ENCODE peak calls at places on chromosomes 16 and 17, in four cellular contexts. One of them, this sample, is unnamed.

GRCh38 chr16:53504161-53504663 is 1.2 kb upstream of the AKTIP start:
- DNase-seq in glutamatergic neuron: peak
- DNase-seq in epithelial cell of esophagus: no peak
- DNase-seq in fibroblast of lung: peak
- DNase-seq in this sample: peak

GRCh38 chr17:3891626-3892094 is 1.2 kb downstream of the CAMKK1 start:
- DNase-seq in glutamatergic neuron: no peak
- DNase-seq in epithelial cell of esophagus: no peak
- DNase-seq in fibroblast of lung: no peak
- DNase-seq in this sample: no peak

GRCh38 chr17:41652461-41652960 is 28.1 kb upstream of the KRT17 start:
- DNase-seq in glutamatergic neuron: no peak
- DNase-seq in epithelial cell of esophagus: no peak
- DNase-seq in fibroblast of lung: no peak
- DNase-seq in this sample: no peak

GRCh38 chr17:55089955-55090573 is 121.5 kb downstream of the STXBP4 start:
- DNase-seq in glutamatergic neuron: no peak
- DNase-seq in epithelial cell of esophagus: peak
- DNase-seq in fibroblast of lung: peak
- DNase-seq in this sample: no peak

GRCh38 chr16:19119564-19119963 is 5.8 kb downstream of the ITPRIPL2 start:
- DNase-seq in glutamatergic neuron: no peak
- DNase-seq in epithelial cell of esophagus: peak
- DNase-seq in fibroblast of lung: peak
- DNase-seq in this sample: no peak

GRCh38 chr17:2405247-2405926 is 4.5 kb upstream of the MNT start:
- DNase-seq in glutamatergic neuron: no peak
- DNase-seq in epithelial cell of esophagus: peak
- DNase-seq in fibroblast of lung: peak
- DNase-seq in this sample: no peak

GRCh38 chr17:61325382-61326073 is 74.1 kb upstream of the TBX2 start:
- DNase-seq in glutamatergic neuron: peak
- DNase-seq in epithelial cell of esophagus: no peak
- DNase-seq in fibroblast of lung: no peak
- DNase-seq in this sample: no peak

GRCh38 chr16:51683882-51684281 is 532.8 kb upstream of the SALL1 start:
- DNase-seq in glutamatergic neuron: no peak
- DNase-seq in epithelial cell of esophagus: no peak
- DNase-seq in fibroblast of lung: no peak
- DNase-seq in this sample: no peak

GRCh38 chr17:58174871-58175270 is 8.1 kb downstream of the OR4D2 start:
- DNase-seq in glutamatergic neuron: no peak
- DNase-seq in epithelial cell of esophagus: no peak
- DNase-seq in fibroblast of lung: no peak
- DNase-seq in this sample: no peak

GRCh38 chr17:37516131-37516561 is 26.5 kb downstream of the DUSP14 start:
- DNase-seq in glutamatergic neuron: no peak
- DNase-seq in epithelial cell of esophagus: peak
- DNase-seq in fibroblast of lung: no peak
- DNase-seq in this sample: no peak

GRCh38 chr16:70665113-70665694 is 18.8 kb downstream of the IL34 start:
- DNase-seq in glutamatergic neuron: no peak
- DNase-seq in epithelial cell of esophagus: no peak
- DNase-seq in fibroblast of lung: no peak
- DNase-seq in this sample: no peak

GRCh38 chr16:68920349-68920748 is 77.0 kb downstream of the TANGO6 start:
- DNase-seq in glutamatergic neuron: no peak
- DNase-seq in epithelial cell of esophagus: peak
- DNase-seq in fibroblast of lung: no peak
- DNase-seq in this sample: no peak

GRCh38 chr17:3009411-3009920 is 53.9 kb downstream of the OR1D5 start:
- DNase-seq in glutamatergic neuron: no peak
- DNase-seq in epithelial cell of esophagus: no peak
- DNase-seq in fibroblast of lung: no peak
- DNase-seq in this sample: no peak

GRCh38 chr17:1452836-1453235 is 3.2 kb downstream of the CRK start:
- DNase-seq in glutamatergic neuron: no peak
- DNase-seq in epithelial cell of esophagus: no peak
- DNase-seq in fibroblast of lung: no peak
- DNase-seq in this sample: no peak

GRCh38 chr16:74257061-74257460 is 39.6 kb upstream of the PSMD7 start:
- DNase-seq in glutamatergic neuron: no peak
- DNase-seq in epithelial cell of esophagus: no peak
- DNase-seq in fibroblast of lung: no peak
- DNase-seq in this sample: no peak

GRCh38 chr16:57480127-57480753 is 6.1 kb downstream of the DOK4 start:
- DNase-seq in glutamatergic neuron: no peak
- DNase-seq in epithelial cell of esophagus: no peak
- DNase-seq in fibroblast of lung: peak
- DNase-seq in this sample: no peak

GRCh38 chr17:39653662-39654331 is 11.4 kb upstream of the TCAP start:
- DNase-seq in glutamatergic neuron: peak
- DNase-seq in epithelial cell of esophagus: peak
- DNase-seq in fibroblast of lung: peak
- DNase-seq in this sample: peak

GRCh38 chr17:63491976-63492575 is 15.2 kb downstream of the ACE start:
- DNase-seq in glutamatergic neuron: no peak
- DNase-seq in epithelial cell of esophagus: no peak
- DNase-seq in fibroblast of lung: no peak
- DNase-seq in this sample: no peak

GRCh38 chr16:14303654-14304394 is 232.7 kb downstream of the MRTFB start:
- DNase-seq in glutamatergic neuron: no peak
- DNase-seq in epithelial cell of esophagus: no peak
- DNase-seq in fibroblast of lung: no peak
- DNase-seq in this sample: no peak

GRCh38 chr17:39822051-39822450 is 42.1 kb downstream of the IKZF3 start:
- DNase-seq in glutamatergic neuron: no peak
- DNase-seq in epithelial cell of esophagus: no peak
- DNase-seq in fibroblast of lung: no peak
- DNase-seq in this sample: no peak

GRCh38 chr16:314351-314750 is 31.4 kb downstream of the PDIA2 start:
- DNase-seq in glutamatergic neuron: no peak
- DNase-seq in epithelial cell of esophagus: no peak
- DNase-seq in fibroblast of lung: no peak
- DNase-seq in this sample: no peak

GRCh38 chr17:302300-302698 is 50.3 kb downstream of the RPH3AL start:
- DNase-seq in glutamatergic neuron: no peak
- DNase-seq in epithelial cell of esophagus: no peak
- DNase-seq in fibroblast of lung: no peak
- DNase-seq in this sample: no peak

GRCh38 chr16:81601008-81601428 is 156.4 kb downstream of the CMIP start:
- DNase-seq in glutamatergic neuron: no peak
- DNase-seq in epithelial cell of esophagus: peak
- DNase-seq in fibroblast of lung: peak
- DNase-seq in this sample: no peak

GRCh38 chr17:74512041-74512440 is 19.2 kb downstream of the CD300LB start:
- DNase-seq in glutamatergic neuron: no peak
- DNase-seq in epithelial cell of esophagus: no peak
- DNase-seq in fibroblast of lung: peak
- DNase-seq in this sample: no peak

GRCh38 chr17:43094129-43094834 is 30.9 kb downstream of the BRCA1 start:
- DNase-seq in glutamatergic neuron: no peak
- DNase-seq in epithelial cell of esophagus: no peak
- DNase-seq in fibroblast of lung: peak
- DNase-seq in this sample: no peak

GRCh38 chr16:72189865-72190371 is 18.0 kb upstream of the PMFBP1 start:
- DNase-seq in glutamatergic neuron: no peak
- DNase-seq in epithelial cell of esophagus: peak
- DNase-seq in fibroblast of lung: peak
- DNase-seq in this sample: no peak

GRCh38 chr16:89133457-89134127 is 38.0 kb upstream of the CDH15 start:
- DNase-seq in glutamatergic neuron: peak
- DNase-seq in epithelial cell of esophagus: no peak
- DNase-seq in fibroblast of lung: no peak
- DNase-seq in this sample: no peak

GRCh38 chr16:89134269-89134668 is 37.3 kb upstream of the CDH15 start:
- DNase-seq in glutamatergic neuron: peak
- DNase-seq in epithelial cell of esophagus: no peak
- DNase-seq in fibroblast of lung: no peak
- DNase-seq in this sample: no peak

GRCh38 chr16:89130448-89130847 is 36.8 kb downstream of the ACSF3 start:
- DNase-seq in glutamatergic neuron: no peak
- DNase-seq in epithelial cell of esophagus: no peak
- DNase-seq in fibroblast of lung: no peak
- DNase-seq in this sample: no peak

GRCh38 chr16:89131783-89132182 is 38.1 kb downstream of the ACSF3 start:
- DNase-seq in glutamatergic neuron: no peak
- DNase-seq in epithelial cell of esophagus: no peak
- DNase-seq in fibroblast of lung: no peak
- DNase-seq in this sample: no peak

GRCh38 chr16:89132194-89133005 is 38.7 kb downstream of the ACSF3 start:
- DNase-seq in glutamatergic neuron: peak
- DNase-seq in epithelial cell of esophagus: no peak
- DNase-seq in fibroblast of lung: no peak
- DNase-seq in this sample: no peak
- TF ChIP-seq CTCF in glutamatergic neuron: peak
- TF ChIP-seq CTCF in epithelial cell of esophagus: no peak
- TF ChIP-seq CTCF in fibroblast of lung: no peak
- TF ChIP-seq CTCF in this sample: no peak

DNA sequence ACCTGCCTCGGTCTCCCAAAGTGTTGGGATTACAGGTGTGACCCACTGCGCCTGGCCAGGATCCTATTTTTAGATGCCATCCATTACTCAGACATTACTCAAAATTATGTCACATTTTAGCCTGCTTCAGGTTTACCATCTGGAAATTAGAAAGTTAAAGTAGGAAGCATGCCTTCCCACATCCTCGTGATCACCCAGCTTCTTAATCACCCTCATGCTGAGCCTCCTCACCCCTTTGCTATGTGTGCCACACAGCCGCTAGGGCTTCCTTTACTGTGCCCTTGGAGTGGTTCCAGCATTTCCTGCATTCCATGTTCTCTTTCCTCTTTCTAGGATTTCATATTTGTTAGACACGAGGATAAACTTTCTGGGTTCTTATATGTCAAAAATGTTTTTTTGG is 9.3 kb downstream of the ADORA2B start:
- DNase-seq in glutamatergic neuron: no peak
- DNase-seq in epithelial cell of esophagus: peak
- DNase-seq in fibroblast of lung: peak
- DNase-seq in this sample: no peak
- TF ChIP-seq CTCF in glutamatergic neuron: no peak
- TF ChIP-seq CTCF in epithelial cell of esophagus: peak
- TF ChIP-seq CTCF in fibroblast of lung: no peak
- TF ChIP-seq CTCF in this sample: no peak

GRCh38 chr17:49602783-49603182 is 27.1 kb downstream of the NXPH3 start:
- DNase-seq in glutamatergic neuron: no peak
- DNase-seq in epithelial cell of esophagus: no peak
- DNase-seq in fibroblast of lung: no peak
- DNase-seq in this sample: no peak
- TF ChIP-seq CTCF in glutamatergic neuron: no peak
- TF ChIP-seq CTCF in epithelial cell of esophagus: no peak
- TF ChIP-seq CTCF in fibroblast of lung: no peak
- TF ChIP-seq CTCF in this sample: no peak

GRCh38 chr16:88855176-88855575 is 1.6 kb downstream of the GALNS start:
- DNase-seq in glutamatergic neuron: no peak
- DNase-seq in epithelial cell of esophagus: no peak
- DNase-seq in fibroblast of lung: no peak
- DNase-seq in this sample: no peak

GRCh38 chr16:88856122-88856827 is 472 bp downstream of the GALNS start:
- DNase-seq in glutamatergic neuron: peak
- DNase-seq in epithelial cell of esophagus: no peak
- DNase-seq in fibroblast of lung: no peak
- DNase-seq in this sample: no peak

GRCh38 chr16:88855736-88856121 is 1.0 kb downstream of the GALNS start:
- DNase-seq in glutamatergic neuron: no peak
- DNase-seq in epithelial cell of esophagus: no peak
- DNase-seq in fibroblast of lung: no peak
- DNase-seq in this sample: no peak

GRCh38 chr16:88857728-88858339 is 907 bp downstream of the TRAPPC2L start:
- DNase-seq in glutamatergic neuron: peak
- DNase-seq in epithelial cell of esophagus: peak
- DNase-seq in fibroblast of lung: peak
- DNase-seq in this sample: peak

DNA sequence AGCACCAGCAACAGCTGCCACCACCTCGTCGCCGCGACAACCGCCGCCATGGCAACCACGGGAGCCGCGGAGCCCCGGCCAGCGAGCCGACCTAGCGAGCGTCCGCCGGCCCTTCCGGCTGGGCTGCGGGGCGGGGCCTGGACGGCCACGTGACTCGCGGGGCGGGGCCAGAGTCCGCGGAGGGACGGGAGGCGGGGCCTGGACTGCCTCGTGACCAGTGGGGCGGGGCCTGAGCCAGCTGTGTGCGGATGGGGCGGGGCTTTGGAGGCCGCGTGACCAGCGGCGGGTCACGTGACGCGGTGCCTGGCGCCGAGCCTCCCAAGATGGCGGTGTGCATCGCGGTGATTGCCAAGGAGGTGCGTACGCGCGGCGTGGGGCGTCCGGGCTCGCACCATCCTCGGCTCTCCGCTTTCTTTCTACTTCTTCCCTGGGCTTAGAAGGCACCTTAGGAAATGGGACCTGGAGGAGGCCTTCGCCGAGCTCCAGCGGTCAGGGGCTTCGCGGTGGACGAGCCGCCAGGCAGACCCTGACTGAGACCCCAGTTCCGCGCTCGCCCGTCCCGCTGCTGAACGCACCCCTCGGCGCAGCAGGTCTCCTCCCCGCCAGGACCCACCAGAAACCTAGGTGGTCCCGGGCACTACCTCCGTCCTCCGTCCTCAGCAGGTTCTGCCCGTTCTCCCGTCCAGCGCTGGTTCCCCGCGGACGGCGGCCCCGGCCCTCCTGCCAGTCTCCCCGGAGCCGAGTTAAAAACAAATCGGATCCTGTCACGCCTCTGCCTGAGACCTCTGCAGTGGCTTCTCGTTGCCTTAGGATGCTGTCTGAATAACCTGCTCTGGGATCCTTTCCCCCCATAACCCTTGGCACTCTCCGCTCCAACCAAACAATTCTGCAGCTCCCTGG is at the start of the genes GALNS and TRAPPC2L:
- DNase-seq in glutamatergic neuron: peak
- DNase-seq in epithelial cell of esophagus: peak
- DNase-seq in fibroblast of lung: peak
- DNase-seq in this sample: peak
- TF ChIP-seq CTCF in glutamatergic neuron: no peak
- TF ChIP-seq CTCF in epithelial cell of esophagus: no peak
- TF ChIP-seq CTCF in fibroblast of lung: no peak
- TF ChIP-seq CTCF in this sample: no peak